ENCODE peak calls at places on chromosomes 2 and 18, in four cellular contexts. J is K562, G is IMR-90, Y is GM12878. A is an unnamed sample.

GRCh38 chr2:42368817-42369550 is 8.0 kb upstream of the COX7A2L start:
- DNase-seq in J (no peak), G (no peak), Y (no peak), A (no peak)

GRCh38 chr2:241944821-241945220 is 75.3 kb downstream of the RTP5 start:
- DNase-seq in J (no peak), G (no peak), Y (no peak), A (no peak)

GRCh38 chr18:24968233-24968775 is 383.7 kb downstream of the ZNF521 start:
- DNase-seq in J (no peak), G (peak), Y (no peak), A (no peak)

GRCh38 chr2:88738271-88738670 is 46.8 kb downstream of the RPIA start:
- DNase-seq in J (no peak), G (peak), Y (no peak), A (no peak)

GRCh38 chr2:190159453-190159852 is 96.9 kb upstream of the MSTN start:
- DNase-seq in J (no peak), G (peak), Y (no peak), A (no peak)

GRCh38 chr18:58541789-58542425 is 87.0 kb downstream of the ALPK2 start:
- DNase-seq in J (no peak), G (peak), Y (peak), A (peak)

GRCh38 chr2:169141713-169142352 is 72.5 kb downstream of the DHRS9 start:
- DNase-seq in J (peak), G (peak), Y (peak), A (peak)

GRCh38 chr2:213187833-213188532 is 36.6 kb upstream of the IKZF2 start:
- DNase-seq in J (no peak), G (peak), Y (no peak), A (peak)

GRCh38 chr2:158477202-158477601 is 20.4 kb downstream of the PKP4 start:
- DNase-seq in J (no peak), G (no peak), Y (no peak), A (no peak)

GRCh38 chr2:37570773-37571570 is 100.5 kb downstream of the CDC42EP3 start:
- DNase-seq in J (no peak), G (peak), Y (peak), A (no peak)

GRCh38 chr2:33136056-33136455 is 189.3 kb downstream of the LTBP1 start:
- DNase-seq in J (no peak), G (peak), Y (no peak), A (no peak)

GRCh38 chr2:143705108-143705686 is 576.0 kb downstream of the ARHGAP15 start:
- DNase-seq in J (no peak), G (peak), Y (no peak), A (no peak)

GRCh38 chr2:234145511-234145910 is 95.0 kb downstream of the SPP2 start:
- DNase-seq in J (no peak), G (no peak), Y (no peak), A (no peak)

GRCh38 chr2:234145057-234145456 is 94.6 kb downstream of the SPP2 start:
- DNase-seq in J (no peak), G (no peak), Y (no peak), A (no peak)

GRCh38 chr2:234146087-234146826 is 95.8 kb downstream of the SPP2 start:
- DNase-seq in J (no peak), G (peak), Y (no peak), A (no peak)

GRCh38 chr2:234142530-234142929 is 92.0 kb downstream of the SPP2 start:
- DNase-seq in J (no peak), G (peak), Y (no peak), A (no peak)

DNA sequence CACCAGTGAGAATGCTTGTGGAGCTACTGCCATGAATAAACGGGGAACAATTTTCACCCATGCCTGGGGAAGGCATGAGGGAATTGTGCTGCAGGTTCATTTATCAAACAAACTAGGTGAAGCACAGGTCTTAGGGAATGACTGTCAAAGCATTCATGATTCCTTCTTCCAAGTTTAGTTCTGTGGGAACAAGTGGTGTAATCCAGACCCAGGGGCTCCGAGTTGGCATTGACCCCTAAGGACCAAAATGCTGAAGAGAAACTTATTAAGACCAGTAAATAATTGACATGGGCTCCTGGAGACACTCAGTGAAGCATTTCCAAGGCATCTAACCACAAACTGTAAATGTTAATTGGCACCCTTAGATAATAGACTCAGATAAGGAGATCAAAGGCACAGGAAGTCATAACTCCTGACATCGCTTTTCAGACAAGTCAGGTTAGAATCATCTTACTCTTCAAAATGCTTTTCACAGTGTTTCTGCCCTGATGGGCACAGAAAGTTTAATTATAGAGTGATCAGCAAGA is 96.9 kb downstream of the SPP2 start:
- DNase-seq in J (no peak), G (no peak), Y (no peak), A (no peak)
- TF ChIP-seq BHLHE40 in J (no peak), G (no peak), Y (no peak), A (no peak)

DNA sequence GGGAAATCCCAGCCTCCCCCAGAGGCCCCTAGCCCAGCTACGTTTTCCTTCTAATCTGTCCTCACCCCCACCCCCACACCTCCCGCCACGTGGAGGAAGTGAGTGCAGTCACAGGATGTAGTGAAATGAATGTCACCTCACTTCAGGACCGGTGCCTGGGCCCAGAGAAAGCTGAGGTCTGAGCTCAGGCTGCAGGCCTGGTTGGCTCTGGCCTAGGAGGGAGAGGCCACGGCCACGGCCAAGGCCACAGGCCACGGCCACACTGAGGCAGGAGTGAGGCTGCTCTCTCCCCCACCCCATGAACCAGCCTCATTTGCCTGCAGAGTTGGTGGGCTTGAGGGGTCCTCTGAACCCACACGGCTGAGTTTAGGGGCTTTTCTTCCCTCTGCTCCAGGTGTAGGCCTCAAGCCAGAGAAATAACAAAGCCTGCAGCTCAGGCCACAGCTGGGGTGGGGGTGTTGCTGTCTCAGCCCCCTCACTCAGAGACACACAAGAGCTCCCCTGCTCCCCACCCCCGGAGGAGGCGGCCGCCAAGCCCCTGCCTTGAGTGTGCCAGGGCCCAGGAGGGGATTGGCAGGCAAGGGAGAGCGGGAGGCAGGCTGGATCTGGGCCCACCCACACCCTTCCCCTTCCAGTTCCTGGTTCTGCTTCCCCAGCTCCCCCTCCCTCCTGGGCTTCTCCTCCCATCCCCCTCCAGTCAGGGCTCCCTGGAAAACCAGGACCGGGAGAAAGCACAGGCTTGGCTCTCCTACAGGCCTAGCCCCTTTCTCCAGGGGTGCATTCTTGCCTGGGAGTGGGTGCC is 27.0 kb downstream of the DNMT3A start:
- DNase-seq in J (no peak), G (peak), Y (no peak), A (peak)
- H3K9ac ChIP-seq in J (no peak), G (no peak), Y (peak), A (peak)

GRCh38 chr2:240892925-240893324 is 3.0 kb downstream of the MAB21L4 start:
- DNase-seq in J (no peak), G (no peak), Y (no peak), A (no peak)

GRCh38 chr2:240893363-240893828 is 2.6 kb downstream of the MAB21L4 start:
- DNase-seq in J (no peak), G (peak), Y (no peak), A (no peak)

GRCh38 chr2:240890691-240891090 is 5.3 kb downstream of the MAB21L4 start:
- DNase-seq in J (no peak), G (no peak), Y (no peak), A (no peak)

GRCh38 chr2:240892361-240892760 is 3.6 kb downstream of the MAB21L4 start:
- DNase-seq in J (no peak), G (no peak), Y (no peak), A (no peak)

DNA sequence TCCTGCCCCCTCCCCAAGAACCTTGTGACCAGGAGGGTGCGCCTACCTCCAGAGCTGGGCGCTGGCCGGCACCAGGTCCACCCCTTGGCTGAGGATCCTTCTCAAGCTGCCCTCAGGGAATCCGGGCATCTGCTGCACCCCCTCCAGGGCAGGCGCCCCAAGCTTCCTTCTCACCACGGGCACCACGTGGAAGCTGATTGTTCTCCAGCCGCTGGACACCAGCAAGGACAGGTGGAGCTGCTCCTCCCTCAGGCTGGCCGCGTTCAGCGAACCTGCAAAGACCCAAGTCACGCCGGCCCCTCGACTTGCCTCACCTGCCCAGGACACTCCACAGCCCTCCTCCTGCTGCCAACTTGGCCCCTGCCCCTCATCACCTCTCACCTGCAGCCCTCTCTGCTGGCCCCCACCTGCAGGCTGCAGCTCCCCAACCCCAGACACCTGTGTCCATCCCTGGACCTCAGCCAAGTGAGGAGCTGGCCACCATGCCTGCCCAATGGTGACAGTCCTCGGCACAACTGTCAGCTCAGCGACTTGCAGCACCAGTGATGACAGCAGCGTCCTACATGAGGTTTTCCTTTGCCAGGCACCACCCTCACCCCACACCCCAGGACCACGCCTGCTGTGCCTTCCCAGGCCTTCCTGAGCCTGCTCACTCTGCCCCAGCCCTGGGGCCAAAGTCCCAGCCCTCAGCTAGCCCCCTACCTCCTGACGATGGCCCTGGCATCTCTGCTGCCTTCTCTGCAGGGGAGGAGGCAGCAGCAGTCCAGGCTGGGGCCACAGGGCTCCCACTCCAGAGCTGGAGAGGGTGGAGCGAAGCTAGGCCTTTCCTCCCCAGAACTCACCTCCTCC is 4.2 kb downstream of the MAB21L4 start:
- DNase-seq in J (no peak), G (no peak), Y (no peak), A (no peak)
- TF ChIP-seq BHLHE40 in J (no peak), G (no peak), Y (no peak), A (no peak)

GRCh38 chr2:55014962-55015939 is 35.0 kb downstream of the RTN4 start:
- DNase-seq in J (peak), G (peak), Y (no peak), A (peak)

GRCh38 chr2:55013936-55014335 is 36.3 kb downstream of the RTN4 start:
- DNase-seq in J (no peak), G (no peak), Y (no peak), A (no peak)

GRCh38 chr2:55010915-55011314 is 39.3 kb downstream of the RTN4 start:
- DNase-seq in J (no peak), G (peak), Y (no peak), A (peak)

GRCh38 chr2:55011741-55012574 is 38.3 kb downstream of the RTN4 start:
- DNase-seq in J (no peak), G (no peak), Y (no peak), A (peak)

DNA sequence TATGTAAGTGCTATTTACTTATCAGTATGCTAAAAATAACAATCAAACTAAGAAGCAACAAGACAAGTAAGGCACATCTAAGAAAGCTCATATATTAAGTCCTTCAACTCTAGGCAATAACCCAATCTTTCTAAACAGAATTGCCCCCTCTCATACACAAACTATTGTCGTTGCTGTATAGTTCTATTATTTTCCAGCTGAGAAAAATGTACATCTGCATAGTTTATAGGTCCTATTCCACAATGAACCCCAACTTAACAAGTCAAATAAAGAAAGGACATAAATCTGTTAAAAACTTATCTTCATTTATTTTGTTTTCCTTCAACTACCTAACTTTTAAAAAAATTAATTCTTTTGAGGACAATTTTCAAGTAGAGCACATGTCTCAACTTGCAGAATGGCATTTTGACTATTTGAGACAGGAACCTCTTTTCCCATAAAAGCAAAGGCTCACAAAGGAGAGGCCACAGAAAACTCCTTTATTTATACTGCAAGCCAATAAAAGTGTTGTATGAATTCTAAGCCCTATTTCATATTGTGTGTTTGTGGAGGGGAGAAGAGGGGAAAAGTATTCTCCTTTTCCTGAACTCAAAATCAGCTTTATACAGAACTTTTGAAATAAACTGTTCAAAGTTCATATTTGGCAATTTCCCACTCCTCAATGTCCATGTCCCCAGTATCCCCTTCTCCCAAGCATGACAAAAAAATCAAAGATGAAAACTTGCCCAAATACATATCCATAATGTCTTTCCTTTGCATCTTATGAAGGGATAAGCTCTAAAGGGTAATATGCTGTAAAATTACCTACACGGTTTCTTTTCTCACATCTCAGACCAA is 37.4 kb downstream of the RTN4 start:
- DNase-seq in J (no peak), G (no peak), Y (no peak), A (peak)
- H3K9ac ChIP-seq in J (no peak), G (no peak), Y (no peak), A (no peak)

DNA sequence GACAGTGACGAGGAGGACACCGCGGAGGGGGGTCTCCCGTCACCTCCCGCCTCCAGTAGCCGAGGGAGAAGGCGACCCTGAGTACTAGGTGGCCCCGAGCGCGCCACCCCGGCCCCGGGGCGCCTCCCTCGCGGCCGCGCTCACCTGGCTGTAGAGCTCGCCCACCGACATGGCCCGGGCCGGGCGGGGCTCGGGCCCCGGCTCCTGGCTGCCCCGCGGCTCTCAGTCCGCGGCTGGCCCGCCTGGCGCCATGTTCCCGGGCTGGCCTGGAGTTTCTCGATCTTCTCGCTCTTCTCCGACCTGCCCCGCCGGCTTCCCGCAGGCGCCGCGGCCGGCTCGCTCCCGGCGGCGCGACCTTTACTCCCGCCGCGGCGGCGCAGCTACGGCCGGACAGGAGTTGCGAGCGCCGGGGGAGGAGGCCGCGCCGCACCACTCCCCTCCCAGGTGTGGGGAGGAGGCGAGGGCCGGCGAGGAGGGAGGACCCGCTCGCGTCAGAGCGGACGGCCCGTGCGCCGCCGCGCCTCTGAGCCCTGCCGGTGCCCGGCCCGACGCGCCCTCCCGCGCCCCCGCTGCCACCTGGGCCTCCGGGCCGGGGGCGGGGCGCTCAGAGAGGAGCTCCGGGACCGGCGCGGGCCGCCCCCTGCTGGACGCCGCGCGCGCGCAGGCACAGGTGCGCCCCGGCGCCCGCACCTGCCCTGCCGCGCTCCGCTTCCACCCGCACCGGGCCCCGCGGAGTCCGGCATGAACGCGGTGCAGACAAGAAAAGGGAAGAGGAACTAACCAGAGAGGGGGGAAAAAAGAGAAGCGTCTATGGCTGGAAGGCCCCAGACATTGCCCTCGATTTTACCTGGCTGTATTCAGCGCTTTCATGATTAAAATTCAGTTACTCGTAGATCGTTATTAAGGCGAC is at the start of gene MYO5B:
- DNase-seq in J (peak), G (no peak), Y (no peak), A (peak)
- TF ChIP-seq BHLHE40 in J (no peak), G (no peak), Y (peak), A (no peak)